ENCODE peak calls at places on chromosomes 2 and 18, in four cellular contexts. One of them, this sample, is unnamed. For H3K36me3, the result is how much of the 10 kb centered on the place peaks cover.

GRCh38 chr2:43745457-43745856 is 28.4 kb upstream of the DYNC2LI1 start:
- DNase-seq in mesendoderm: no peak
- DNase-seq in left lung: no peak
- DNase-seq in OCI-LY7: no peak
- DNase-seq in this sample: no peak

GRCh38 chr2:236261452-236261851 is 2.8 kb downstream of the ASB18 start:
- DNase-seq in OCI-LY7: no peak
- DNase-seq in left lung: no peak
- DNase-seq in mesendoderm: no peak
- DNase-seq in this sample: no peak

GRCh38 chr2:182642328-182642727 is 73.7 kb upstream of the DNAJC10 start:
- DNase-seq in OCI-LY7: peak
- DNase-seq in mesendoderm: peak
- DNase-seq in left lung: peak
- DNase-seq in this sample: no peak

GRCh38 chr2:229170171-229170570 is 100.9 kb downstream of the PID1 start:
- DNase-seq in mesendoderm: no peak
- DNase-seq in left lung: no peak
- DNase-seq in OCI-LY7: no peak
- DNase-seq in this sample: no peak

GRCh38 chr18:23623040-23623439 is 36.7 kb upstream of the NPC1 start:
- DNase-seq in mesendoderm: no peak
- DNase-seq in OCI-LY7: no peak
- DNase-seq in left lung: no peak
- DNase-seq in this sample: no peak

GRCh38 chr2:17442334-17442733 is 75.9 kb downstream of the RAD51AP2 start:
- DNase-seq in mesendoderm: no peak
- DNase-seq in OCI-LY7: no peak
- DNase-seq in left lung: no peak
- DNase-seq in this sample: no peak

GRCh38 chr2:126634273-126634861 is 21.6 kb upstream of the GYPC start:
- DNase-seq in mesendoderm: peak
- DNase-seq in OCI-LY7: peak
- DNase-seq in left lung: no peak
- DNase-seq in this sample: no peak

GRCh38 chr2:107132141-107132540 is 246.2 kb upstream of the ST6GAL2 start:
- DNase-seq in OCI-LY7: no peak
- DNase-seq in mesendoderm: no peak
- DNase-seq in left lung: no peak
- DNase-seq in this sample: no peak

GRCh38 chr18:73939391-73939790 is 208.2 kb downstream of the FBXO15 start:
- DNase-seq in left lung: no peak
- DNase-seq in mesendoderm: no peak
- DNase-seq in OCI-LY7: no peak
- DNase-seq in this sample: no peak

GRCh38 chr2:5696741-5697521 is 4.7 kb downstream of the SOX11 start:
- DNase-seq in mesendoderm: peak
- DNase-seq in OCI-LY7: peak
- DNase-seq in left lung: no peak
- DNase-seq in this sample: no peak

GRCh38 chr18:58023108-58023507 is 20.9 kb upstream of the NEDD4L start:
- DNase-seq in OCI-LY7: no peak
- DNase-seq in left lung: no peak
- DNase-seq in mesendoderm: no peak
- DNase-seq in this sample: no peak

GRCh38 chr2:131148426-131148825 is 43.3 kb downstream of the PLEKHB2 start:
- DNase-seq in OCI-LY7: no peak
- DNase-seq in mesendoderm: peak
- DNase-seq in left lung: no peak
- DNase-seq in this sample: no peak
- H3K36me3 ChIP-seq in OCI-LY7: half or more
- H3K36me3 ChIP-seq in mesendoderm: under half
- H3K36me3 ChIP-seq in left lung: under half
- H3K36me3 ChIP-seq in this sample: half or more

DNA sequence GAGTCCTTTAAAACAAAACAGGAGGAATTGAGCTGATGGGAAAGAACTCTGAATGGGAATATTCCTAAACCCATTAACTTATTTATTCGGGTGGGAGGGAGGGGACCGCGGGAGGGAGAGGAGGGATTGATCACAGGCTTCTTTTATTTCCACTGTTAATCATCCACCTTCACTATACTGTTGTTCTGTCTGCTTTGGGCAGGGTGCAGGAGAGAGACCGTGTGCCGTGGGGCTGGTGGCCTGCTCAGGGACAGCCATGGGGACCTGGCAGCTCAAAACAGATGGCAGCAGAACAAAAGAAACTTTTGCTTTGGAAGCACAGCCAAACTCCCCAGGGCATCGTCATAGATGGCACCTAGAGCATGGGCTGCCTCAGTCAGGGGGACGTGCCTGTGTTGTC is 195.3 kb downstream of the MGAT5 start:
- DNase-seq in mesendoderm: no peak
- DNase-seq in OCI-LY7: no peak
- DNase-seq in left lung: no peak
- DNase-seq in this sample: peak
- H3K36me3 ChIP-seq in mesendoderm: under half
- H3K36me3 ChIP-seq in OCI-LY7: under half
- H3K36me3 ChIP-seq in left lung: under half
- H3K36me3 ChIP-seq in this sample: under half

DNA sequence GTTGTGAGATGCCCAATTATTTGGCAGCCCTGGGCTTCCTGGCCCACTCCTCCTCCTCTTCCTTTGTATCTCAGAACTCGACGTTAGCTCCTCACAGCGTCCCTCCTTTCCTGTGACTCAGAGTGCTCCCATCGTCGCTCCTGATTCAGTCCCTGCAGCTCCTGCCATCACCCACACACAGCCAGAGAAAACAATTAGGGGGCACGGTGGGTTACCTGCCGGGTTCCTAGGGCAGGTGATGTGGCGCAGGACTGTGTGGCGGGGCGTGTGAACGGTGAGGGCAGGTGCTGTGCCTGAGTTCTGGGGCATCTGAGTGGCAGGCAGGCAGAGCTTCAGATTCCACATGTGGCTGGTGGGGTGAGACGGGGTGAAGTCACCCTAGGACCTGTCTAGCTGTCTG is 42.6 kb downstream of the GLI2 start:
- DNase-seq in OCI-LY7: no peak
- DNase-seq in mesendoderm: no peak
- DNase-seq in left lung: no peak
- DNase-seq in this sample: no peak
- H3K36me3 ChIP-seq in OCI-LY7: under half
- H3K36me3 ChIP-seq in mesendoderm: under half
- H3K36me3 ChIP-seq in left lung: under half
- H3K36me3 ChIP-seq in this sample: under half

DNA sequence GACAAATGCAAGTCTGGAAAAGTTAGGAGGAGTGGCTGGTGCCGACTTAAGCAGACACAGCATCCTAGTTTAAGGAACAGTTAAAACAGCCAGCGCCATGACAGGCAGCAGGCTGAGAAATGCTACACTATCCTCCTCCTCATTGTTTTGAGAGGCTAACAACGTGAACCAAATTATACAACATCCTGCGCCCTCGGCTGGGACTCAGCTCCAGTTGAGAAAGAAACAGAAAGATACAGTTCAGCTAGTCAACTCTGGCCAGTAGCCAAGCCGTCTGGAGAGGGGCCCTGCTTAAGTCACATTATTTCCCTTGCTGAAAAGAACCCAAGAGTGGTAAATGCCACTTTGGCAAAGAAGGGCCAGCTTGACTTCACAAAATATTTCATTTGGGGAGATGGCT is 90.2 kb downstream of the BCL11A start:
- DNase-seq in mesendoderm: no peak
- DNase-seq in OCI-LY7: no peak
- DNase-seq in left lung: no peak
- DNase-seq in this sample: no peak
- H3K36me3 ChIP-seq in mesendoderm: under half
- H3K36me3 ChIP-seq in OCI-LY7: half or more
- H3K36me3 ChIP-seq in left lung: under half
- H3K36me3 ChIP-seq in this sample: under half

This sample was measured in suprapubic skin.